ENCODE peak calls at places on chromosomes 3 and 15, in four cellular contexts. One of them, this sample, is unnamed.
A peak's percentile ranks its signal among the peaks of the same experiment; 100 is the strongest.

GRCh38 chr15:99955181-99955525 is 221.9 kb upstream of the LYSMD4 start:
- DNase-seq in K562: no peak
- DNase-seq in SK-N-SH: no peak
- DNase-seq in GM12878: no peak
- DNase-seq in this sample: no peak

GRCh38 chr15:77384086-77384485 is 35.8 kb downstream of the PEAK1 start:
- DNase-seq in K562: no peak
- DNase-seq in SK-N-SH: no peak
- DNase-seq in GM12878: no peak
- DNase-seq in this sample: no peak

GRCh38 chr3:178618197-178618596 is 82.0 kb downstream of the KCNMB2 start:
- DNase-seq in K562: no peak
- DNase-seq in SK-N-SH: no peak
- DNase-seq in GM12878: no peak
- DNase-seq in this sample: no peak

GRCh38 chr15:72685925-72686794 is at the start of the genes BBS4 and HIGD2B:
- DNase-seq in K562: peak; percentile 81
- DNase-seq in SK-N-SH: peak; percentile 81
- DNase-seq in GM12878: peak; percentile 70
- DNase-seq in this sample: peak; percentile 89

GRCh38 chr3:114659109-114660081 is 365.6 kb downstream of the TIGIT start:
- DNase-seq in K562: no peak
- DNase-seq in SK-N-SH: no peak
- DNase-seq in GM12878: no peak
- DNase-seq in this sample: no peak

GRCh38 chr3:23920151-23920655 is 3.3 kb downstream of the RPL15 start:
- DNase-seq in K562: no peak
- DNase-seq in SK-N-SH: no peak
- DNase-seq in GM12878: no peak
- DNase-seq in this sample: no peak

GRCh38 chr15:55990986-55991385 is 2.4 kb downstream of the NEDD4 start:
- DNase-seq in K562: no peak
- DNase-seq in SK-N-SH: no peak
- DNase-seq in GM12878: no peak
- DNase-seq in this sample: no peak

GRCh38 chr3:41974223-41974622 is 12.3 kb upstream of the ULK4 start:
- DNase-seq in K562: no peak
- DNase-seq in SK-N-SH: no peak
- DNase-seq in GM12878: no peak
- DNase-seq in this sample: no peak

GRCh38 chr15:73794501-73795133 is 41.5 kb upstream of the INSYN1 start:
- DNase-seq in K562: no peak
- DNase-seq in SK-N-SH: no peak
- DNase-seq in GM12878: no peak
- DNase-seq in this sample: no peak

GRCh38 chr15:59222106-59222505 is 15.5 kb downstream of the LDHAL6B start:
- DNase-seq in K562: no peak
- DNase-seq in SK-N-SH: no peak
- DNase-seq in GM12878: no peak
- DNase-seq in this sample: no peak

GRCh38 chr3:178802993-178803693 is 266.9 kb downstream of the KCNMB2 start:
- DNase-seq in K562: no peak
- DNase-seq in SK-N-SH: no peak
- DNase-seq in GM12878: no peak
- DNase-seq in this sample: no peak

GRCh38 chr3:32310918-32311839 is 72.7 kb downstream of the CMTM8 start:
- DNase-seq in K562: no peak
- DNase-seq in SK-N-SH: no peak
- DNase-seq in GM12878: no peak
- DNase-seq in this sample: no peak

GRCh38 chr15:66705277-66705927 is 3.4 kb downstream of the SMAD6 start:
- DNase-seq in K562: no peak
- DNase-seq in SK-N-SH: no peak
- DNase-seq in GM12878: no peak
- DNase-seq in this sample: no peak

GRCh38 chr15:66708389-66708788 is 6.4 kb downstream of the SMAD6 start:
- DNase-seq in K562: no peak
- DNase-seq in SK-N-SH: no peak
- DNase-seq in GM12878: no peak
- DNase-seq in this sample: no peak

GRCh38 chr15:66706840-66707239 is 4.8 kb downstream of the SMAD6 start:
- DNase-seq in K562: no peak
- DNase-seq in SK-N-SH: peak; percentile 44
- DNase-seq in GM12878: no peak
- DNase-seq in this sample: no peak

GRCh38 chr15:66706225-66706732 is 4.2 kb downstream of the SMAD6 start:
- DNase-seq in K562: peak; percentile 65
- DNase-seq in SK-N-SH: peak; percentile 74
- DNase-seq in GM12878: no peak
- DNase-seq in this sample: peak; percentile 42

GRCh38 chr15:66707310-66708160 is 5.5 kb downstream of the SMAD6 start:
- DNase-seq in K562: no peak
- DNase-seq in SK-N-SH: peak; percentile 90
- DNase-seq in GM12878: no peak
- DNase-seq in this sample: peak; percentile 69
- TF ChIP-seq USF1 in K562: no peak
- TF ChIP-seq USF1 in SK-N-SH: no peak
- TF ChIP-seq USF1 in GM12878: no peak
- TF ChIP-seq USF1 in this sample: no peak

DNA sequence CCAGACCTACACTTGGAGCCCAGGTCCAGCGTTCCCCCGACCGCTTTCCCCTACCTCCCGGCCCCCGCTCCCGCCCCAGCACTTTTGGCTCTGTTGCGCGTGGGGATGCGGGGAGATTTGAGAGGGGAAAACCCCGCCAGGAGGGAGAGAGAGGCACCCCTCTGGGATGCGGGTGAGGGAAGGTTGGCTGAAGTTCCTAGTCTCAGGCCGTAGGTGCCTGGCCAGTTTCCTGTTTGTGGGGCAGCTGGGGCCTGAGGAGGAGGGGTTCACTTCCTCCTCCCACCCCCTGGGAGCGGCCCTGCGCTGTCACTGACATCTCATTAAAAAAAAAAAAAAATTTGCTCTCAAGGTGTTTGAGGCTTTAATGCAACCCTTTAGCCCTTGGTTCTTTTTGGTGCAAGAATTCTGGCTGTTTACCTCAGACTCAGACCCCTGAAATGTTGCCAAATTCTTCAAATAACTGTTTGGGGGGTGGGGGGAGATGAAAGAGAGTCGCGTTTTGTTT is 2.6 kb downstream of the FAM43A start:
- DNase-seq in K562: no peak
- DNase-seq in SK-N-SH: peak; percentile 40
- DNase-seq in GM12878: no peak
- DNase-seq in this sample: peak; percentile 48
- TF ChIP-seq USF1 in K562: no peak
- TF ChIP-seq USF1 in SK-N-SH: no peak
- TF ChIP-seq USF1 in GM12878: no peak
- TF ChIP-seq USF1 in this sample: no peak

DNA sequence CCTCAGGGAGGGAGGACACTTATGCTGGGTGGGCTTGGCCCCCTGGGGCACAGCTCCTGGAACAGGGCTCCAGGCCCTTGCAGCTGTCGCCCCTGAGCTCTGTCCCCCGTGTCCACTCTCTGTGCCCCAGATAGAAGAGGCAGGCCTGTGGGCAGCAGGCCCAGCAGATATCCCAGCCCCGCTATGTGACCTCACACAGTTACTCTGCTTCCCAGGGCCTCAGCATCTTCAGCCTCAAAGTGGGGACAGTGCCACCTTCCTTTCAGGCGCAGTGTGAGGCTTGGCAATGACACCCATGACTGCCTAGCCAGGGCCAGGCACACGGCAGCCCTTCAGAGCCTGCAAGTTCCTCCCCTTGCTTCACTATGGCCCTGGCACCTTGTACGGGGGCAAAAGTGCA is 98.4 kb downstream of the IQSEC1 start:
- DNase-seq in K562: no peak
- DNase-seq in SK-N-SH: no peak
- DNase-seq in GM12878: no peak
- DNase-seq in this sample: no peak
- TF ChIP-seq USF1 in K562: no peak
- TF ChIP-seq USF1 in SK-N-SH: no peak
- TF ChIP-seq USF1 in GM12878: no peak
- TF ChIP-seq USF1 in this sample: no peak

GRCh38 chr3:187912007-187912406 is 166.7 kb upstream of the BCL6 start:
- DNase-seq in K562: no peak
- DNase-seq in SK-N-SH: no peak
- DNase-seq in GM12878: no peak
- DNase-seq in this sample: no peak

GRCh38 chr3:187913617-187914033 is 168.4 kb upstream of the BCL6 start:
- DNase-seq in K562: no peak
- DNase-seq in SK-N-SH: no peak
- DNase-seq in GM12878: no peak
- DNase-seq in this sample: no peak

GRCh38 chr3:187918081-187918644 is 172.9 kb upstream of the BCL6 start:
- DNase-seq in K562: no peak
- DNase-seq in SK-N-SH: no peak
- DNase-seq in GM12878: no peak
- DNase-seq in this sample: no peak

GRCh38 chr3:187916072-187916471 is 170.8 kb upstream of the BCL6 start:
- DNase-seq in K562: no peak
- DNase-seq in SK-N-SH: no peak
- DNase-seq in GM12878: no peak
- DNase-seq in this sample: no peak

GRCh38 chr3:187914231-187914630 is 169.0 kb upstream of the BCL6 start:
- DNase-seq in K562: no peak
- DNase-seq in SK-N-SH: no peak
- DNase-seq in GM12878: no peak
- DNase-seq in this sample: no peak
- TF ChIP-seq USF1 in K562: no peak
- TF ChIP-seq USF1 in SK-N-SH: no peak
- TF ChIP-seq USF1 in GM12878: no peak
- TF ChIP-seq USF1 in this sample: no peak

GRCh38 chr3:116247510-116248077 is 197.7 kb downstream of the LSAMP start:
- DNase-seq in K562: no peak
- DNase-seq in SK-N-SH: no peak
- DNase-seq in GM12878: no peak
- DNase-seq in this sample: no peak
- TF ChIP-seq USF1 in K562: no peak
- TF ChIP-seq USF1 in SK-N-SH: no peak
- TF ChIP-seq USF1 in GM12878: no peak
- TF ChIP-seq USF1 in this sample: no peak

DNA sequence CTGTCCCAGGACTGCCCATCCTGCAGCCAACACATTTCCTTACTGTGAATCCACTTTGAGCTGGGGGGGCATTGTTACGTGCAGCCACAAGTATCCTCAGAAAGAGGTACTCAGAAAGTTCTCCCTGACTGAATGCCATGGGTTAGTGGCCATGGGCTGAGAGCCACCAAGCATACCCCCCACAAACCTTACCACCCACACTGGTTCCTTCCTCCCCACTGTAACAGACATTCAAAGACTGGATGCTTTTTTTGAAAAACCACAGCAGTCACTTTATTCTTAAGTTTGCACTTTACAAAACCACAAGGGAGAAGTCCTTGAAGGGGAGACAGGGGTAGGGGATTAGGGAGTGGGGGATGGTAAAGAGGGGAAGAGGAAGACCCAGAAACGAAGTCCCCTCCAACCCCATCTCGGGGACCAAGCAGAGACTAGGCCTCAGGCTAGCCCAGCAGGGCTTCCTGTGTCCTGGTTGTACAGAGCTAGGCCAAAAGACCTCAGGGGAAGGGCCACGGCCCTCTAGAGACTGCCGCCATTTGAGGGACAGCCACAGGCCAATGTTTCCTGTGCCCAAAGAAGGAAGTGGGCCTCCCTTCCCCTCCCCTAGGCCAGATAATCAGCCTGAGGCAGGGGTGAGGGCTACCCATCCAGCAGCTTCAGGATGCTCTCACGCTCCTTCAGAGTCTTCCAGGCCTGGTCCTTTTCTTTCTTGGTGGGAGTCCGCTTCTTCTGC is 10.1 kb upstream of the CAMK1 start:
- DNase-seq in K562: no peak
- DNase-seq in SK-N-SH: no peak
- DNase-seq in GM12878: peak; percentile 59
- DNase-seq in this sample: no peak
- TF ChIP-seq USF1 in K562: no peak
- TF ChIP-seq USF1 in SK-N-SH: no peak
- TF ChIP-seq USF1 in GM12878: no peak
- TF ChIP-seq USF1 in this sample: no peak

GRCh38 chr3:49701388-49702077 is 12.2 kb downstream of the RNF123 start:
- DNase-seq in K562: no peak
- DNase-seq in SK-N-SH: peak; percentile 71
- DNase-seq in GM12878: no peak
- DNase-seq in this sample: peak; percentile 85

GRCh38 chr3:49702672-49703071 is 13.3 kb downstream of the RNF123 start:
- DNase-seq in K562: no peak
- DNase-seq in SK-N-SH: no peak
- DNase-seq in GM12878: no peak
- DNase-seq in this sample: no peak

GRCh38 chr3:49703956-49704355 is 14.6 kb downstream of the RNF123 start:
- DNase-seq in K562: no peak
- DNase-seq in SK-N-SH: no peak
- DNase-seq in GM12878: no peak
- DNase-seq in this sample: no peak

GRCh38 chr3:49704629-49705028 is 14.9 kb downstream of the AMIGO3 start:
- DNase-seq in K562: no peak
- DNase-seq in SK-N-SH: no peak
- DNase-seq in GM12878: no peak
- DNase-seq in this sample: no peak

DNA sequence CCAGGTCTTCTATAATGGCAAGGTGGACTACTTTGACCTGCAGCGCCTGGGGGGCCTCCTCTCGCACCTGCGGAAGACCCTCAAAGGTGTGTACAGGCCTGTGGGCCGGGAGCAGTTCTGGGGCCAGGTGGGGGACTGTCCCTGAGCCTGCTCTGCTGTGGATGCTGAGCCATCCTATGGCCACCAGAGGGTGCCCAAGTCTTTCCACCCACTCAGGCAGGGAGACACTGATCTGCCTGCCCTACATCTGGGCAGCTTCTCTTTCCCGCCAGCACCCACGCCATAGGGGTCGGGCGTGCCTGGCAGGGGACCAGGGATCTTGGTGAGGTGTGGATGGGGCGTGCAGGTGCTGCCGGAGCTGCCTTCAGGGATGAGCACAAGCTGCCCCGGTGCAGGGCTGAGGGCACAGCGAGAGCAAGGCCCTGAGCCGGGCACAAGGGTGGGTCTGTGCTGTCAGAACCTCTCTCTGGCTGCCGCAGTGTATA is 14.1 kb downstream of the RNF123 start:
- DNase-seq in K562: peak; percentile 71
- DNase-seq in SK-N-SH: peak; percentile 92
- DNase-seq in GM12878: no peak
- DNase-seq in this sample: peak; percentile 75
- TF ChIP-seq USF1 in K562: no peak
- TF ChIP-seq USF1 in SK-N-SH: no peak
- TF ChIP-seq USF1 in GM12878: no peak
- TF ChIP-seq USF1 in this sample: no peak

GRCh38 chr15:50108446-50108845 is 10.6 kb downstream of the ATP8B4 start:
- DNase-seq in K562: no peak
- DNase-seq in SK-N-SH: no peak
- DNase-seq in GM12878: no peak
- DNase-seq in this sample: no peak
- TF ChIP-seq USF1 in K562: no peak
- TF ChIP-seq USF1 in SK-N-SH: no peak
- TF ChIP-seq USF1 in GM12878: no peak
- TF ChIP-seq USF1 in this sample: no peak